ENCODE peak calls at places on chromosome 12, in seven cellular contexts. L, W, P, I, Q, Z and R are unnamed samples.

GRCh38 chr12:92987846-92988621 is 58.9 kb upstream of the EEA1 start:
- DNase-seq in L (no peak), P (no peak), W (no peak), Z (peak), Q (peak), I (peak), R (no peak)

GRCh38 chr12:55942577-55943136 is 11.7 kb downstream of the DGKA start:
- DNase-seq in L (no peak), Q (no peak), P (no peak), I (no peak), Z (no peak), W (no peak), R (no peak)

GRCh38 chr12:26821212-26821701 is 11.7 kb downstream of the ITPR2 start:
- DNase-seq in Q (no peak), Z (no peak), W (peak), P (peak), I (no peak), L (no peak), R (no peak)

GRCh38 chr12:12800406-12801180 is 12.6 kb upstream of the DDX47 start:
- DNase-seq in L (no peak), Q (no peak), I (no peak), Z (peak), P (no peak), W (peak), R (no peak)

GRCh38 chr12:131097247-131098177 is 143.8 kb downstream of the ADGRD1 start:
- DNase-seq in Q (peak), L (no peak), P (no peak), W (no peak), Z (no peak), I (no peak), R (peak)

GRCh38 chr12:31482816-31483215 is 108.1 kb downstream of the DENND5B start:
- DNase-seq in I (no peak), P (no peak), Z (no peak), L (no peak), W (peak), Q (no peak), R (no peak)

GRCh38 chr12:6647083-6647604 is at the start of gene ACRBP:
- DNase-seq in Z (peak), I (peak), P (peak), Q (peak), L (peak), W (peak), R (peak)

GRCh38 chr12:2288875-2289274 is 236.1 kb downstream of the CACNA1C start:
- DNase-seq in Z (no peak), W (no peak), I (no peak), L (no peak), P (no peak), Q (no peak), R (no peak)

GRCh38 chr12:9969673-9970072 is 1.5 kb upstream of the CLEC12A start:
- DNase-seq in W (no peak), P (no peak), I (no peak), Q (no peak), L (no peak), Z (no peak), R (no peak)

GRCh38 chr12:93502802-93503623 is 35.7 kb downstream of the MRPL42 start:
- DNase-seq in Z (peak), I (no peak), P (peak), L (peak), Q (no peak), W (peak), R (peak)

GRCh38 chr12:52075409-52075724 is 4.1 kb upstream of the SMIM41 start:
- DNase-seq in Q (no peak), L (no peak), W (peak), P (no peak), Z (no peak), I (no peak), R (no peak)

GRCh38 chr12:118189761-118190181 is 53.8 kb downstream of the PEBP1 start:
- DNase-seq in Z (no peak), Q (peak), I (no peak), P (peak), L (no peak), W (peak), R (peak)

GRCh38 chr12:22437031-22437806 is 102.7 kb upstream of the ST8SIA1 start:
- DNase-seq in I (no peak), Q (peak), W (peak), L (no peak), Z (peak), P (no peak), R (peak)

GRCh38 chr12:2719405-2719804 is 75.4 kb upstream of the FKBP4 start:
- DNase-seq in P (no peak), Q (no peak), W (no peak), Z (no peak), I (no peak), L (no peak), R (no peak)

GRCh38 chr12:47741340-47741703 is 16.0 kb upstream of the ENDOU start:
- DNase-seq in W (peak), Q (no peak), I (peak), P (no peak), L (peak), Z (peak), R (no peak)

GRCh38 chr12:4278582-4278939 is 5.0 kb downstream of the CCND2 start:
- DNase-seq in P (no peak), Q (no peak), W (no peak), Z (no peak), I (peak), L (no peak), R (peak)

GRCh38 chr12:16030729-16031128 is 119.6 kb downstream of the DERA start:
- DNase-seq in W (peak), I (no peak), L (peak), Q (no peak), Z (no peak), P (no peak), R (no peak)

GRCh38 chr12:39235990-39236767 is 206.7 kb downstream of the KIF21A start:
- DNase-seq in P (no peak), Q (no peak), I (no peak), W (peak), L (no peak), Z (no peak), R (no peak)

GRCh38 chr12:110936367-110937103 is 16.2 kb upstream of the MYL2 start:
- DNase-seq in L (no peak), W (no peak), Q (peak), P (no peak), Z (no peak), I (no peak), R (no peak)

GRCh38 chr12:66741919-66742318 is 63.0 kb upstream of the GRIP1 start:
- DNase-seq in P (no peak), I (no peak), Z (no peak), W (no peak), L (no peak), Q (no peak), R (no peak)

GRCh38 chr12:16530268-16530865 is 75.6 kb downstream of the LMO3 start:
- DNase-seq in I (no peak), W (no peak), P (no peak), L (peak), Z (no peak), Q (no peak), R (no peak)

GRCh38 chr12:28172434-28173030 is 17.7 kb upstream of the CCDC91 start:
- DNase-seq in Z (peak), W (peak), Q (peak), P (peak), I (no peak), L (peak), R (no peak)

GRCh38 chr12:2754208-2754607 is 40.6 kb upstream of the FKBP4 start:
- DNase-seq in Q (no peak), Z (no peak), W (no peak), P (no peak), L (no peak), I (no peak), R (no peak)

GRCh38 chr12:123033392-123034021 is 53.0 kb downstream of the ARL6IP4 start:
- DNase-seq in W (no peak), L (no peak), Z (no peak), P (no peak), Q (no peak), I (no peak), R (no peak)

GRCh38 chr12:578743-579449 is 84.3 kb downstream of the NINJ2 start:
- DNase-seq in L (no peak), Z (peak), P (no peak), I (no peak), Q (no peak), W (no peak), R (peak)

GRCh38 chr12:53223391-53224267 is 8.4 kb downstream of the RARG start:
- DNase-seq in Z (no peak), Q (peak), W (no peak), I (peak), L (no peak), P (no peak), R (peak)

GRCh38 chr12:110760204-110760609 is 17.5 kb upstream of the PPP1CC start:
- DNase-seq in Q (no peak), P (no peak), I (no peak), W (no peak), Z (no peak), L (no peak), R (no peak)

GRCh38 chr12:102958073-102958829 is 777 bp downstream of the ASCL1 start:
- DNase-seq in I (no peak), W (peak), Q (peak), Z (no peak), L (peak), P (no peak), R (peak)

GRCh38 chr12:90794212-90794611 is 160.8 kb downstream of the CCER1 start:
- DNase-seq in P (no peak), L (no peak), Q (no peak), Z (no peak), I (no peak), W (no peak), R (no peak)

GRCh38 chr12:109552971-109553370 is 20.3 kb downstream of the MMAB start:
- DNase-seq in P (no peak), L (no peak), I (no peak), Z (no peak), W (no peak), Q (no peak), R (no peak)

GRCh38 chr12:51395283-51396230 is 4.4 kb upstream of the GALNT6 start:
- DNase-seq in Z (no peak), Q (peak), P (no peak), W (no peak), I (no peak), L (no peak), R (no peak)

GRCh38 chr12:124512667-124513296 is 54.6 kb downstream of the NCOR2 start:
- DNase-seq in L (no peak), I (peak), Z (peak), Q (peak), W (peak), P (peak), R (peak)